ENCODE peak calls at places on chromosomes 1 and 21, in seven cellular contexts. I, E, B, O, W, F and Q are unnamed samples.

GRCh38 chr1:55359611-55360010 is 144.4 kb upstream of the USP24 start:
- DNase-seq in I (no peak), E (no peak), B (no peak), O (no peak), W (no peak), F (no peak), Q (no peak)

GRCh38 chr1:36612881-36613280 is 130.2 kb upstream of the CSF3R start:
- DNase-seq in I (no peak), E (no peak), B (no peak), O (no peak), W (peak; percentile 33), F (no peak), Q (no peak)

GRCh38 chr1:37471345-37472231 is 2.8 kb upstream of the ZC3H12A start:
- DNase-seq in I (no peak), E (peak; percentile 74), B (no peak), O (no peak), W (peak; percentile 28), F (peak; percentile 87), Q (peak; percentile 90)

GRCh38 chr1:110615548-110616130 is 9.5 kb upstream of the KCNA2 start:
- DNase-seq in I (peak; percentile 77), E (no peak), B (peak; percentile 70), O (peak; percentile 41), W (peak; percentile 83), F (peak; percentile 53), Q (peak; percentile 55)

GRCh38 chr1:29579821-29580425 is 343.6 kb downstream of the PTPRU start:
- DNase-seq in I (no peak), E (no peak), B (no peak), O (no peak), W (no peak), F (peak; percentile 4), Q (no peak)

GRCh38 chr1:39917825-39918224 is 16.1 kb upstream of the MYCL start:
- DNase-seq in I (no peak), E (no peak), B (no peak), O (no peak), W (peak; percentile 41), F (no peak), Q (no peak)

GRCh38 chr1:197692965-197693364 is 82.3 kb downstream of the DENND1B start:
- DNase-seq in I (no peak), E (no peak), B (no peak), O (no peak), W (no peak), F (peak; percentile 4), Q (no peak)

GRCh38 chr1:178772952-178773351 is 47.9 kb downstream of the RALGPS2 start:
- DNase-seq in I (no peak), E (no peak), B (no peak), O (no peak), W (no peak), F (no peak), Q (no peak)

GRCh38 chr21:25359724-25360123 is 247.6 kb downstream of the MRPL39 start:
- DNase-seq in I (no peak), E (no peak), B (no peak), O (no peak), W (no peak), F (no peak), Q (no peak)

GRCh38 chr1:208475449-208475848 is 231.3 kb upstream of the PLXNA2 start:
- DNase-seq in I (no peak), E (no peak), B (no peak), O (no peak), W (no peak), F (no peak), Q (peak; percentile 28)

GRCh38 chr1:85134583-85135455 is 66.0 kb downstream of the SYDE2 start:
- DNase-seq in I (no peak), E (no peak), B (no peak), O (no peak), W (no peak), F (no peak), Q (no peak)

GRCh38 chr21:38661296-38662223 is 144.2 kb upstream of the ETS2 start:
- DNase-seq in I (peak; percentile 32), E (peak; percentile 15), B (no peak), O (no peak), W (peak; percentile 58), F (no peak), Q (peak; percentile 43)

GRCh38 chr1:150954708-150955107 is 19.9 kb downstream of the CERS2 start:
- DNase-seq in I (no peak), E (no peak), B (no peak), O (no peak), W (no peak), F (no peak), Q (no peak)

GRCh38 chr1:243216741-243217140 is 38.3 kb downstream of the CEP170 start:
- DNase-seq in I (no peak), E (no peak), B (no peak), O (no peak), W (no peak), F (no peak), Q (no peak)

GRCh38 chr1:4305526-4306301 is 348.7 kb upstream of the AJAP1 start:
- DNase-seq in I (no peak), E (no peak), B (no peak), O (no peak), W (no peak), F (no peak), Q (no peak)

GRCh38 chr1:25795955-25796806 is 3.8 kb upstream of the SELENON start:
- DNase-seq in I (peak; percentile 72), E (no peak), B (peak; percentile 69), O (peak; percentile 35), W (no peak), F (no peak), Q (no peak)

GRCh38 chr1:55584521-55585401 is 369.6 kb upstream of the USP24 start:
- DNase-seq in I (no peak), E (peak; percentile 51), B (no peak), O (no peak), W (peak; percentile 53), F (no peak), Q (no peak)

GRCh38 chr1:24172598-24172997 is 14.5 kb downstream of the IFNLR1 start:
- DNase-seq in I (no peak), E (no peak), B (no peak), O (no peak), W (no peak), F (no peak), Q (no peak)

GRCh38 chr1:150235436-150235851 is 468 bp downstream of the ANP32E start:
- DNase-seq in I (peak; percentile 29), E (peak; percentile 22), B (peak; percentile 14), O (peak; percentile 27), W (peak; percentile 24), F (peak; percentile 37), Q (no peak)

GRCh38 chr21:37848721-37849490 is 67.4 kb downstream of the KCNJ6 start:
- DNase-seq in I (no peak), E (no peak), B (no peak), O (no peak), W (no peak), F (peak; percentile 21), Q (no peak)

GRCh38 chr1:4002741-4003140 is 102.7 kb upstream of the C1orf174 start:
- DNase-seq in I (no peak), E (no peak), B (no peak), O (no peak), W (no peak), F (no peak), Q (no peak)

GRCh38 chr21:35573472-35574389 is 486.6 kb downstream of the SETD4 start:
- DNase-seq in I (no peak), E (no peak), B (no peak), O (no peak), W (no peak), F (no peak), Q (no peak)

GRCh38 chr1:27145934-27146354 is 9.0 kb downstream of the SLC9A1 start:
- DNase-seq in I (no peak), E (peak; percentile 58), B (peak; percentile 23), O (no peak), W (no peak), F (no peak), Q (no peak)

GRCh38 chr1:53349369-53349705 is 21.5 kb upstream of the LRP8 start:
- DNase-seq in I (no peak), E (no peak), B (no peak), O (no peak), W (no peak), F (no peak), Q (no peak)

GRCh38 chr1:60037669-60038068 is 35.9 kb downstream of the C1orf87 start:
- DNase-seq in I (no peak), E (no peak), B (no peak), O (no peak), W (no peak), F (no peak), Q (no peak)

GRCh38 chr1:219172821-219173220 is 857 bp upstream of the LYPLAL1 start:
- DNase-seq in I (no peak), E (no peak), B (no peak), O (no peak), W (no peak), F (no peak), Q (no peak)

GRCh38 chr1:94884101-94884875 is 42.6 kb downstream of the CNN3 start:
- DNase-seq in I (no peak), E (peak; percentile 65), B (no peak), O (no peak), W (peak; percentile 82), F (no peak), Q (no peak)

GRCh38 chr1:3068400-3069361 is at the start of gene PRDM16:
- DNase-seq in I (peak; percentile 49), E (peak; percentile 66), B (peak; percentile 19), O (no peak), W (peak; percentile 89), F (no peak), Q (peak; percentile 34)

GRCh38 chr1:218674280-218674773 is 329.2 kb downstream of the TGFB2 start:
- DNase-seq in I (no peak), E (peak; percentile 11), B (no peak), O (no peak), W (peak; percentile 88), F (no peak), Q (peak; percentile 28)

GRCh38 chr21:43865471-43866181 is 603 bp downstream of the AGPAT3 start:
- DNase-seq in I (peak; percentile 70), E (peak; percentile 51), B (peak; percentile 38), O (peak; percentile 45), W (peak; percentile 50), F (no peak), Q (peak; percentile 64)

GRCh38 chr1:5140962-5141361 is 486.6 kb downstream of the AJAP1 start:
- DNase-seq in I (no peak), E (no peak), B (no peak), O (no peak), W (no peak), F (no peak), Q (no peak)

GRCh38 chr21:34126269-34126668 is 52.9 kb downstream of the MRPS6 start:
- DNase-seq in I (no peak), E (no peak), B (peak; percentile 22), O (no peak), W (peak; percentile 50), F (no peak), Q (no peak)

GRCh38 chr1:45326627-45327591 is at the start of gene HPDL:
- DNase-seq in I (peak; percentile 84), E (peak; percentile 75), B (peak; percentile 78), O (peak; percentile 64), W (peak; percentile 77), F (peak; percentile 55), Q (peak; percentile 76)

GRCh38 chr21:42056468-42056867 is 14.6 kb upstream of the UMODL1 start:
- DNase-seq in I (no peak), E (no peak), B (no peak), O (no peak), W (no peak), F (no peak), Q (no peak)

GRCh38 chr1:51237714-51238403 is 1.8 kb downstream of the RNF11 start:
- DNase-seq in I (no peak), E (no peak), B (no peak), O (no peak), W (peak; percentile 67), F (peak; percentile 55), Q (no peak)

GRCh38 chr1:173532237-173532636 is 55.1 kb downstream of the PRDX6 start:
- DNase-seq in I (no peak), E (no peak), B (no peak), O (no peak), W (no peak), F (no peak), Q (no peak)

GRCh38 chr1:206094024-206094423 is 23.2 kb downstream of the AVPR1B start:
- DNase-seq in I (no peak), E (no peak), B (no peak), O (no peak), W (no peak), F (no peak), Q (no peak)